ENCODE peak calls at places on chromosomes 5 and 9, in five cellular contexts. One of them, this sample, is unnamed.

GRCh38 chr5:109929371-109929770 is 239.6 kb downstream of the MAN2A1 start:
- DNase-seq in kidney: no peak
- DNase-seq in pancreas: no peak
- DNase-seq in cardiac muscle cell: no peak
- DNase-seq in brain microvascular endothelial cell: no peak
- DNase-seq in this sample: no peak

GRCh38 chr5:14316471-14316870 is 173.3 kb downstream of the TRIO start:
- DNase-seq in pancreas: no peak
- DNase-seq in brain microvascular endothelial cell: no peak
- DNase-seq in kidney: no peak
- DNase-seq in cardiac muscle cell: peak
- DNase-seq in this sample: no peak

GRCh38 chr5:157266286-157267007 is 524 bp downstream of the CYFIP2 start:
- DNase-seq in brain microvascular endothelial cell: no peak
- DNase-seq in pancreas: peak
- DNase-seq in kidney: peak
- DNase-seq in cardiac muscle cell: no peak
- DNase-seq in this sample: no peak

GRCh38 chr9:88538311-88539085 is 3.5 kb downstream of the NXNL2 start:
- DNase-seq in brain microvascular endothelial cell: no peak
- DNase-seq in kidney: no peak
- DNase-seq in cardiac muscle cell: no peak
- DNase-seq in pancreas: no peak
- DNase-seq in this sample: no peak

GRCh38 chr5:83071286-83071685 is 5.9 kb downstream of the TMEM167A start:
- DNase-seq in kidney: no peak
- DNase-seq in pancreas: no peak
- DNase-seq in brain microvascular endothelial cell: no peak
- DNase-seq in cardiac muscle cell: no peak
- DNase-seq in this sample: no peak

GRCh38 chr5:110514030-110514429 is 212.4 kb downstream of the TMEM232 start:
- DNase-seq in pancreas: no peak
- DNase-seq in cardiac muscle cell: no peak
- DNase-seq in brain microvascular endothelial cell: no peak
- DNase-seq in kidney: no peak
- DNase-seq in this sample: no peak

GRCh38 chr9:135554718-135555117 is 6.8 kb upstream of the PAEP start:
- DNase-seq in cardiac muscle cell: no peak
- DNase-seq in kidney: no peak
- DNase-seq in pancreas: no peak
- DNase-seq in brain microvascular endothelial cell: no peak
- DNase-seq in this sample: no peak

GRCh38 chr5:135458921-135459331 is 6.8 kb upstream of the TIFAB start:
- DNase-seq in brain microvascular endothelial cell: no peak
- DNase-seq in pancreas: no peak
- DNase-seq in cardiac muscle cell: peak
- DNase-seq in kidney: peak
- DNase-seq in this sample: no peak

GRCh38 chr5:25489834-25490538 is 845.2 kb upstream of the CDH10 start:
- DNase-seq in brain microvascular endothelial cell: no peak
- DNase-seq in kidney: no peak
- DNase-seq in cardiac muscle cell: no peak
- DNase-seq in pancreas: no peak
- DNase-seq in this sample: no peak

GRCh38 chr5:169876376-169876775 is 103.9 kb downstream of the INSYN2B start:
- DNase-seq in cardiac muscle cell: peak
- DNase-seq in brain microvascular endothelial cell: no peak
- DNase-seq in kidney: no peak
- DNase-seq in pancreas: no peak
- DNase-seq in this sample: no peak

GRCh38 chr9:104209387-104209786 is 115.3 kb downstream of the SMC2 start:
- DNase-seq in kidney: no peak
- DNase-seq in pancreas: peak
- DNase-seq in brain microvascular endothelial cell: no peak
- DNase-seq in cardiac muscle cell: no peak
- DNase-seq in this sample: no peak

GRCh38 chr9:132409828-132410528 is at the start of gene CFAP77:
- DNase-seq in kidney: peak
- DNase-seq in brain microvascular endothelial cell: peak
- DNase-seq in pancreas: peak
- DNase-seq in cardiac muscle cell: peak
- DNase-seq in this sample: no peak

GRCh38 chr5:176994460-176995121 is 12.0 kb downstream of the UIMC1 start:
- DNase-seq in cardiac muscle cell: peak
- DNase-seq in brain microvascular endothelial cell: peak
- DNase-seq in pancreas: peak
- DNase-seq in kidney: no peak
- DNase-seq in this sample: no peak
- H3K4me3 ChIP-seq in cardiac muscle cell: no peak
- H3K4me3 ChIP-seq in brain microvascular endothelial cell: no peak
- H3K4me3 ChIP-seq in pancreas: no peak
- H3K4me3 ChIP-seq in kidney: no peak
- H3K4me3 ChIP-seq in this sample: no peak

DNA sequence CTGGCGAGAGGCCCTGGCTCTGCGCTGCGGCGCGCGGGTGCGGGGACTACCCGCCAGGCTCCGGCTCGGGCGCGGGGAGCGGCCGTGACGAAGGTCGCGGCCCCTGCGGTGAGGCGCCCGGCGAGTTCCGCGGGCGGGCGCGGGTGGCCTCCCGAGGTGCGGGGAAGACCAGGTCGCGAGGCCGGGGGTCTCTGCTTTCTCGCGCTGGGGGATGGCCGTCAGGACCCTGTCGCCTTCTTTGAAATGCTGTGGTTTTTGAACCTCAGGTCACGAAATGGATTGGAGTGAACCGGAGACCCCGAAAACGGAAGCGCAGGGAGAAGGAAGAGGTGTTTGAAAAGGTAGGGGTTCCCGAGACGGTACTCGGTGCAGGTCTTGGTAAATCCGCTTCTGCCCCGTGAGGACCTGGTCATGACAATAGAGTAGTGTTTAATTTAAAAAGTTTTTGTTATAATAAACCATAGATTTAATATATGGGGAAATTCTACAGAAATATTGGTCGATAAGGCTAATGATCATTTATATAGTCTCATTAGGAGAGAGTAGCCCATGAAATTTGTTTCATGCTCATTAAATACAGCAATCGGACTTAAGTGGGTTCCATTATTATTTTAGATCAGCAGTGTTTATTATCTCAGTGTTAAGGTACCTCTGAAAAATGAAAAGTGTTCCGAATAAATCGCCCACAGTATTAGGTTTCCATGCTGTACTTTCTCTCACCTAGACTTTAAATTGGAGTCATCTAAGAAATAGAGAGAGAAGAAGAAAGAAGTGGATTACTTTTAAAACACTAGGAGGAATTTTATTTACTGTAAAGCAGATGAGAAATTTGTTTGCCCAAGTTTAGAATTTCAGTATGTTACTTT is 279.0 kb downstream of the AOPEP start:
- DNase-seq in brain microvascular endothelial cell: no peak
- DNase-seq in kidney: no peak
- DNase-seq in pancreas: no peak
- DNase-seq in cardiac muscle cell: no peak
- DNase-seq in this sample: no peak
- H3K4me3 ChIP-seq in brain microvascular endothelial cell: peak
- H3K4me3 ChIP-seq in kidney: peak
- H3K4me3 ChIP-seq in pancreas: peak
- H3K4me3 ChIP-seq in cardiac muscle cell: peak
- H3K4me3 ChIP-seq in this sample: peak

GRCh38 chr5:52895572-52896296 is 93.4 kb upstream of the ITGA2 start:
- DNase-seq in cardiac muscle cell: peak
- DNase-seq in pancreas: no peak
- DNase-seq in brain microvascular endothelial cell: no peak
- DNase-seq in kidney: no peak
- DNase-seq in this sample: no peak

GRCh38 chr5:52896524-52897237 is 92.5 kb upstream of the ITGA2 start:
- DNase-seq in kidney: no peak
- DNase-seq in cardiac muscle cell: peak
- DNase-seq in pancreas: no peak
- DNase-seq in brain microvascular endothelial cell: peak
- DNase-seq in this sample: no peak

GRCh38 chr5:52897238-52897614 is 91.9 kb upstream of the ITGA2 start:
- DNase-seq in kidney: no peak
- DNase-seq in brain microvascular endothelial cell: no peak
- DNase-seq in pancreas: no peak
- DNase-seq in cardiac muscle cell: no peak
- DNase-seq in this sample: no peak

GRCh38 chr5:52895070-52895469 is 94.1 kb upstream of the ITGA2 start:
- DNase-seq in kidney: no peak
- DNase-seq in brain microvascular endothelial cell: no peak
- DNase-seq in pancreas: no peak
- DNase-seq in cardiac muscle cell: no peak
- DNase-seq in this sample: no peak

DNA sequence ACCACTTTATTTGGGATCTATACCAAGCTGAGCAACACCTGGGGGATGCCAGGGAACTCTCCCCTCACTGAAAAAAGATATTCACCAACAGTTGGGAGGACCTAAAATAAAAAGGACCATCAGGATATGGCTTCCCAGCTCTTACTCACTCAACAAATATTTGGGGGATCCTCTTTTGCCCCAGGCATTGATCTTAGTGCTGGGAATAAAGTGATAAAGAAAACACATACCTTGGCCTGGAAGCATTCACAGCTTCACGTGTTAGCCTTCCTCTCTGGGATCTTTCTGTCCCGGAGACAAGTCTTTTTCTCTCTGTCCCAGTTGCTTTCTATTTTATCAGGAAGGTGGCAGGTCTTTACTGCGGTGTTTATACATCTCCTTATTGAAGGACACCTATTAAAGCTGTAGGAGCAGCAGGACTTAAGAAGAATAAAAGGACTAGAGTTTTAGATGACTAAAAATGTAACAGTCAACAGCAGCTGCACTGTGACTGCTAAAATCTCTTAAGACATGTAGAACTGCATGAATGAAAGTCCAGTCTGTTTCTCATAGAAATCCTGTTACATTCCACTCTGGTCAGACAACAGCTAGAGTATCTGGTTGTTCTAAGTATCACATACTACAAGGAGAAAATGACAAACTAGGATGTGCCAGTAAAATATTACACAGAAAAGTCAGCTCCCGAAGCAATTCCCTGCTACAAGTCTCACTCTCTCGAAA is 90.0 kb upstream of the ITGA2 start:
- DNase-seq in pancreas: no peak
- DNase-seq in brain microvascular endothelial cell: no peak
- DNase-seq in kidney: no peak
- DNase-seq in cardiac muscle cell: no peak
- DNase-seq in this sample: no peak
- H3K4me3 ChIP-seq in pancreas: no peak
- H3K4me3 ChIP-seq in brain microvascular endothelial cell: no peak
- H3K4me3 ChIP-seq in kidney: no peak
- H3K4me3 ChIP-seq in cardiac muscle cell: no peak
- H3K4me3 ChIP-seq in this sample: no peak

GRCh38 chr5:73496984-73497457 is 1.2 kb upstream of the BTF3 start:
- DNase-seq in cardiac muscle cell: peak
- DNase-seq in kidney: no peak
- DNase-seq in brain microvascular endothelial cell: peak
- DNase-seq in pancreas: no peak
- DNase-seq in this sample: no peak
- H3K4me3 ChIP-seq in cardiac muscle cell: peak
- H3K4me3 ChIP-seq in kidney: peak
- H3K4me3 ChIP-seq in brain microvascular endothelial cell: no peak
- H3K4me3 ChIP-seq in pancreas: no peak
- H3K4me3 ChIP-seq in this sample: peak

GRCh38 chr9:126375386-126375785 is 48.8 kb downstream of the MVB12B start:
- DNase-seq in cardiac muscle cell: peak
- DNase-seq in kidney: no peak
- DNase-seq in pancreas: no peak
- DNase-seq in brain microvascular endothelial cell: peak
- DNase-seq in this sample: no peak
- H3K4me3 ChIP-seq in cardiac muscle cell: no peak
- H3K4me3 ChIP-seq in kidney: no peak
- H3K4me3 ChIP-seq in pancreas: no peak
- H3K4me3 ChIP-seq in brain microvascular endothelial cell: no peak
- H3K4me3 ChIP-seq in this sample: no peak

GRCh38 chr9:110782701-110783100 is 114.1 kb downstream of the MUSK start:
- DNase-seq in kidney: no peak
- DNase-seq in brain microvascular endothelial cell: no peak
- DNase-seq in pancreas: no peak
- DNase-seq in cardiac muscle cell: no peak
- DNase-seq in this sample: no peak

GRCh38 chr9:110785166-110785565 is 116.6 kb downstream of the MUSK start:
- DNase-seq in cardiac muscle cell: no peak
- DNase-seq in brain microvascular endothelial cell: no peak
- DNase-seq in pancreas: no peak
- DNase-seq in kidney: no peak
- DNase-seq in this sample: no peak

GRCh38 chr9:110788871-110789270 is 120.3 kb downstream of the MUSK start:
- DNase-seq in cardiac muscle cell: no peak
- DNase-seq in brain microvascular endothelial cell: no peak
- DNase-seq in pancreas: no peak
- DNase-seq in kidney: no peak
- DNase-seq in this sample: no peak

GRCh38 chr9:110784309-110784708 is 115.7 kb downstream of the MUSK start:
- DNase-seq in pancreas: no peak
- DNase-seq in kidney: no peak
- DNase-seq in brain microvascular endothelial cell: no peak
- DNase-seq in cardiac muscle cell: no peak
- DNase-seq in this sample: no peak
- H3K4me3 ChIP-seq in pancreas: no peak
- H3K4me3 ChIP-seq in kidney: no peak
- H3K4me3 ChIP-seq in brain microvascular endothelial cell: no peak
- H3K4me3 ChIP-seq in cardiac muscle cell: no peak
- H3K4me3 ChIP-seq in this sample: no peak

GRCh38 chr5:124828731-124829130 is 82.3 kb upstream of the ZNF608 start:
- DNase-seq in kidney: no peak
- DNase-seq in cardiac muscle cell: no peak
- DNase-seq in brain microvascular endothelial cell: no peak
- DNase-seq in pancreas: no peak
- DNase-seq in this sample: no peak

GRCh38 chr5:124825250-124825982 is 79.0 kb upstream of the ZNF608 start:
- DNase-seq in pancreas: no peak
- DNase-seq in kidney: no peak
- DNase-seq in brain microvascular endothelial cell: no peak
- DNase-seq in cardiac muscle cell: no peak
- DNase-seq in this sample: no peak

GRCh38 chr5:124823336-124823849 is 77.0 kb upstream of the ZNF608 start:
- DNase-seq in cardiac muscle cell: no peak
- DNase-seq in kidney: no peak
- DNase-seq in brain microvascular endothelial cell: no peak
- DNase-seq in pancreas: no peak
- DNase-seq in this sample: no peak

GRCh38 chr5:124824637-124825158 is 78.3 kb upstream of the ZNF608 start:
- DNase-seq in brain microvascular endothelial cell: peak
- DNase-seq in kidney: no peak
- DNase-seq in pancreas: no peak
- DNase-seq in cardiac muscle cell: peak
- DNase-seq in this sample: no peak

DNA sequence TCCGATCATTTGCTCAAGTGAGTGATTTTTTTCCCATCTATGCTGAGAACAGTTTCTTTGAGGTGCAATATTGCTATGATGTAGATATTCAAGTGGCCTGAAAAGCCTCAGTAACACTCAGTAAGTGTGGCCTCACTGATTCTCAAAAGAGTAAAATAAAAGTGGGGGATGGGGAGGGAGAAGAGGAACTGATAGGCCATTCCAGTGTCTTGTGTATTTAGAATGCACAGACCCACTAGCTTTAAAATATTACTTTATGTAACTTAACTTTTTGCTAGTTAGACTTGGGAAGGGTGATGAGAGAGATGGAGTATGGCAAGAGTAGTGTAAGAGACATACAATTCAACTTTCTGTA is 79.5 kb upstream of the ZNF608 start:
- DNase-seq in kidney: no peak
- DNase-seq in cardiac muscle cell: no peak
- DNase-seq in pancreas: no peak
- DNase-seq in brain microvascular endothelial cell: no peak
- DNase-seq in this sample: no peak
- H3K4me3 ChIP-seq in kidney: no peak
- H3K4me3 ChIP-seq in cardiac muscle cell: no peak
- H3K4me3 ChIP-seq in pancreas: no peak
- H3K4me3 ChIP-seq in brain microvascular endothelial cell: no peak
- H3K4me3 ChIP-seq in this sample: no peak

GRCh38 chr5:141871870-141872269 is 6.3 kb downstream of the PCDH1 start:
- DNase-seq in brain microvascular endothelial cell: no peak
- DNase-seq in cardiac muscle cell: no peak
- DNase-seq in pancreas: no peak
- DNase-seq in kidney: no peak
- DNase-seq in this sample: no peak
- H3K4me3 ChIP-seq in brain microvascular endothelial cell: no peak
- H3K4me3 ChIP-seq in cardiac muscle cell: no peak
- H3K4me3 ChIP-seq in pancreas: no peak
- H3K4me3 ChIP-seq in kidney: no peak
- H3K4me3 ChIP-seq in this sample: no peak

This sample was measured in thoracic aorta.